ENCODE peak calls at places on chromosomes 7 and 10, in four cellular contexts. D is activated T-helper 17 cell treated with anti-CD3 and anti-CD28 coated beads, Interleukin-2, amount 50 U/mL, for 72 hours; S is naive thymus-derived CD8-positive, alpha-beta T cell; P is aorta. X is an unnamed sample.

GRCh38 chr7:154375956-154376355 is 323.8 kb downstream of the DPP6 start:
- ATAC-seq in D (no peak), S (no peak), P (no peak), X (no peak)

GRCh38 chr10:117137911-117138642 is at the start of gene VAX1:
- ATAC-seq in D (no peak), S (no peak), P (no peak), X (no peak)

GRCh38 chr10:30386801-30387588 is 37.9 kb upstream of the MTPAP start:
- ATAC-seq in D (no peak), S (no peak), P (no peak), X (peak)

GRCh38 chr10:85603167-85603940 is 763.2 kb downstream of the GRID1 start:
- ATAC-seq in D (peak), S (no peak), P (peak), X (no peak)

GRCh38 chr10:43214071-43214955 is 52.6 kb downstream of the RASGEF1A start:
- ATAC-seq in D (no peak), S (no peak), P (no peak), X (no peak)

GRCh38 chr7:151244156-151244870 is 4.2 kb downstream of the SMARCD3 start:
- ATAC-seq in D (peak), S (no peak), P (no peak), X (no peak)

GRCh38 chr10:119341236-119342016 is 134.1 kb downstream of the GRK5 start:
- ATAC-seq in D (peak), S (no peak), P (no peak), X (peak)

GRCh38 chr10:86113501-86113900 is 253.1 kb downstream of the GRID1 start:
- ATAC-seq in D (no peak), S (no peak), P (no peak), X (no peak)

GRCh38 chr7:40826419-40827216 is 691.8 kb downstream of the SUGCT start:
- ATAC-seq in D (no peak), S (no peak), P (peak), X (no peak)

GRCh38 chr7:24931787-24932186 is 48.2 kb downstream of the OSBPL3 start:
- ATAC-seq in D (no peak), S (no peak), P (no peak), X (no peak)

X was measured in esophagus mucosa.